ENCODE peak calls at places on chromosomes 2 and 18, in six cellular contexts. J is heart left ventricle, N is mesenchymal stem cell, K is transverse colon, G is astrocyte, B is testis. E is an unnamed sample.

GRCh38 chr2:7999683-8000476 is 682.0 kb upstream of the ID2 start:
- DNase-seq in J (no peak), N (no peak), K (no peak), G (no peak), B (no peak), E (no peak)

GRCh38 chr18:50879302-50880107 is 587 bp downstream of the ME2 start:
- DNase-seq in J (no peak), N (peak; percentile 65), K (peak; percentile 41), G (peak; percentile 55), B (peak; percentile 50), E (peak; percentile 65)

GRCh38 chr2:26911911-26912861 is 58.3 kb upstream of the MAPRE3 start:
- DNase-seq in J (no peak), N (no peak), K (no peak), G (no peak), B (no peak), E (no peak)

GRCh38 chr2:25853038-25853638 is 25.1 kb downstream of the ASXL2 start:
- DNase-seq in J (no peak), N (no peak), K (no peak), G (no peak), B (no peak), E (no peak)

GRCh38 chr2:28654286-28654980 is 97.2 kb upstream of the PPP1CB start:
- DNase-seq in J (no peak), N (peak; percentile 48), K (no peak), G (no peak), B (no peak), E (peak; percentile 37)

GRCh38 chr2:226423498-226423960 is 376.1 kb downstream of the IRS1 start:
- DNase-seq in J (no peak), N (peak; percentile 37), K (peak; percentile 8), G (peak; percentile 44), B (no peak), E (no peak)

GRCh38 chr2:55530539-55531081 is 11.1 kb downstream of the CFAP36 start:
- DNase-seq in J (no peak), N (no peak), K (no peak), G (no peak), B (no peak), E (no peak)

GRCh38 chr2:28986429-28986828 is 5.3 kb downstream of the TOGARAM2 start:
- DNase-seq in J (no peak), N (no peak), K (no peak), G (no peak), B (no peak), E (peak; percentile 36)

GRCh38 chr2:19251554-19251953 is 106.9 kb downstream of the OSR1 start:
- DNase-seq in J (no peak), N (no peak), K (no peak), G (peak; percentile 6), B (no peak), E (peak; percentile 78)

GRCh38 chr18:63859781-63860535 is 27.5 kb upstream of the SERPINB2 start:
- DNase-seq in J (no peak), N (no peak), K (no peak), G (no peak), B (no peak), E (no peak)

GRCh38 chr2:150619607-150620330 is 132.3 kb upstream of the RND3 start:
- DNase-seq in J (peak; percentile 28), N (peak; percentile 65), K (no peak), G (peak; percentile 77), B (peak; percentile 28), E (no peak)

GRCh38 chr2:3035385-3036050 is 342.1 kb downstream of the EIPR1 start:
- DNase-seq in J (no peak), N (no peak), K (no peak), G (no peak), B (no peak), E (no peak)

GRCh38 chr18:33873127-33873526 is 295.1 kb downstream of the ASXL3 start:
- DNase-seq in J (no peak), N (no peak), K (no peak), G (no peak), B (no peak), E (no peak)

GRCh38 chr2:155377931-155378444 is 679.5 kb downstream of the KCNJ3 start:
- DNase-seq in J (no peak), N (no peak), K (no peak), G (peak; percentile 13), B (no peak), E (peak; percentile 9)

GRCh38 chr2:172307800-172308199 is 119.6 kb upstream of the ITGA6 start:
- DNase-seq in J (peak; percentile 51), N (peak; percentile 25), K (peak; percentile 77), G (peak; percentile 18), B (peak; percentile 27), E (peak; percentile 11)

GRCh38 chr18:3916082-3916481 is 466.1 kb downstream of the TGIF1 start:
- DNase-seq in J (peak; percentile 43), N (no peak), K (no peak), G (no peak), B (peak; percentile 66), E (no peak)

GRCh38 chr18:46506974-46507373 is 150.0 kb downstream of the LOXHD1 start:
- DNase-seq in J (no peak), N (no peak), K (no peak), G (no peak), B (no peak), E (no peak)

GRCh38 chr18:49591775-49592174 is 29.9 kb downstream of the LIPG start:
- DNase-seq in J (no peak), N (no peak), K (peak; percentile 41), G (no peak), B (no peak), E (no peak)

GRCh38 chr2:60554649-60555065 is 1.2 kb upstream of the BCL11A start:
- DNase-seq in J (no peak), N (no peak), K (peak; percentile 37), G (no peak), B (no peak), E (peak; percentile 49)

GRCh38 chr2:157322432-157322831 is 3.2 kb downstream of the ERMN start:
- DNase-seq in J (no peak), N (no peak), K (no peak), G (no peak), B (no peak), E (no peak)

GRCh38 chr2:16927398-16927797 is 261.8 kb upstream of the CYRIA start:
- DNase-seq in J (no peak), N (no peak), K (no peak), G (no peak), B (no peak), E (no peak)
- H3K36me3 ChIP-seq in J (no peaks in the 10 kb centered on the region), N (no peaks in the 10 kb centered on the region), K (no peaks in the 10 kb centered on the region), G (no peaks in the 10 kb centered on the region), B (no peaks in the 10 kb centered on the region), E (no peaks in the 10 kb centered on the region)

GRCh38 chr2:174635015-174635593 is 37.5 kb upstream of the WIPF1 start:
- DNase-seq in J (no peak), N (no peak), K (no peak), G (no peak), B (no peak), E (no peak)

GRCh38 chr2:174634130-174635014 is 36.8 kb upstream of the WIPF1 start:
- DNase-seq in J (no peak), N (peak; percentile 24), K (peak; percentile 26), G (no peak), B (no peak), E (no peak)

GRCh38 chr2:174633621-174633927 is 36.0 kb upstream of the WIPF1 start:
- DNase-seq in J (peak; percentile 32), N (no peak), K (no peak), G (no peak), B (no peak), E (peak; percentile 41)

GRCh38 chr2:174631009-174631981 is 33.7 kb upstream of the WIPF1 start:
- DNase-seq in J (no peak), N (peak; percentile 76), K (no peak), G (peak; percentile 96), B (no peak), E (no peak)

DNA sequence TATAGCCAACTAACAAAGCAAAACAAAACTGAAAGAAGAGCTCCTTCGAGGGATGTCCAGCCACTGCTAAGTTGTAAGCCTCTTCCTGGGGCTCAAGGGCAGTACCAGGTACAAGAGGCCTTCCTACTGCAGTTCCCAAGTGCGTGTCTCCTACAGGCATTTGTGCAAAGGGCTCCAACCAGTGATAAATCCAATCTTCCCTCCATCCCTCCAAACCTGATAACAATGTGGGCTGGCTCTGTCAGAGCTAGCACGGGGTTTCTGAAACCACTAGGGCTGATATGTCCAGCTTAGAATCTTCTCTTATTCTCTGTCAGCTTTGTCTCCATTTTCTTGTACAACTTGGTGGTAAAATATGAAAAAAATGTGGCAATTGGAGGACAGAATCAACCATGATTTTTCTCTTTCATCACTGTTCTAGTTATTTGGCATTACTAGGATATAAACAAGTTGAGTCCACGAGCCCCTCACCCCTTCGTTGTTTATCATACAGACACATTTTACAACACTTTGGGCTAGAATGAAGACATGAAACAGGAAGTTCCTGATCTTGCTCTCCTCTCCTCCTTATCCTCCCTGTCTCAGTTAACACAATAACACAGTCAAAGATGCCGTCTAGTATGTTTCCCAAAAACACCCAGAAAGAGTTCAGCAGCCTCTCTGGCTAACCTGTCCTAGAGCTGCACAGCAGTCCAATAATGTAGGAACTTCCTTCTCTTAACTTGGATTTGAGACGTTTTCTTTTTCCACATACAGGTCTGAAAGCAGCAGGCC is 35.4 kb upstream of the WIPF1 start:
- DNase-seq in J (no peak), N (peak; percentile 47), K (no peak), G (no peak), B (no peak), E (peak; percentile 43)
- H3K27ac ChIP-seq in J (peak overlapping the region; percentile 23), N (peak overlapping the region; percentile 36), K (peak overlapping the region; percentile 73), G (no peak overlapping the region), B (peak overlapping the region; percentile 42), E (no peak overlapping the region)

GRCh38 chr2:10436711-10437110 is 11.4 kb downstream of the ODC1 start:
- DNase-seq in J (no peak), N (no peak), K (no peak), G (no peak), B (no peak), E (no peak)

GRCh38 chr2:10433264-10433947 is 14.7 kb downstream of the ODC1 start:
- DNase-seq in J (no peak), N (no peak), K (no peak), G (no peak), B (no peak), E (no peak)

GRCh38 chr2:10435427-10436204 is 12.5 kb downstream of the ODC1 start:
- DNase-seq in J (no peak), N (no peak), K (no peak), G (no peak), B (no peak), E (no peak)

GRCh38 chr2:10433948-10434884 is 13.9 kb downstream of the ODC1 start:
- DNase-seq in J (no peak), N (no peak), K (no peak), G (no peak), B (no peak), E (no peak)

DNA sequence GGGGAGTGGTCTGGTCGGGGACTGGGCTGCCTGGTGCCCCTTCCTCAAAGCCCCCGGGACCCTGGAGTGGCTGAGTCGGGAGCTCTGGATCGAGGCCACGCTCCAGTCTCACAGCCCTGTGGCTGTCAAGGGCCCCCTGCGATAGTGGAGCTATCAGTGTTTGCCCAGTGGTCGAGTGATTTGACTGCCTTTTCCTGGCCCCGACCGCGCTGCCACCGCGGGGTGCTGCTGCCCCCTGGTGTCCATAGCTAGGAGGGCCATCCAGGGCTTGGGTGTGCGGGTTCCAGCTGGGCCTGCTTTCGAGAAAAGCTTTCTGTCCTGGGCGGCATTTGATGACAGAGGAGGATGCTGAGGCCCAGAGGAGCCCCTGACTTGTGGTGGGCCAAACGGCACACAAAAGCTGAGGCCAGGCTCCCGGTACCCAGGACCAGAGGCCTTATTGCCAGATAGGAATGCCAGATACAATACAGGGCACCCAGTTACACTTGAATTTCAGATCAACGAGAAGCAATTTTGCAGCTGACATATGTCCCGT is 13.2 kb downstream of the ODC1 start:
- DNase-seq in J (peak; percentile 71), N (peak; percentile 64), K (peak; percentile 81), G (no peak), B (peak; percentile 70), E (peak; percentile 74)
- H3K36me3 ChIP-seq in J (peaks cover 4% of the 10 kb centered on the region), N (peaks cover 5% of the 10 kb centered on the region), K (no peaks in the 10 kb centered on the region), G (peaks cover 6% of the 10 kb centered on the region), B (no peaks in the 10 kb centered on the region), E (peaks cover 2% of the 10 kb centered on the region)

GRCh38 chr2:109032229-109032800 is 43.3 kb upstream of the EDAR start:
- DNase-seq in J (no peak), N (no peak), K (no peak), G (no peak), B (no peak), E (no peak)
- H3K27ac ChIP-seq in J (no peak overlapping the region), N (no peak overlapping the region), K (peak overlapping the region; percentile 23), G (no peak overlapping the region), B (no peak overlapping the region), E (no peak overlapping the region)